ENCODE peak calls at places on chromosomes 6 and 20, in six cellular contexts. F is left ventricle myocardium inferior; Q is effector memory CD4-positive, alpha-beta T cell; P is tibial nerve; B is lung; K is ovary. O is an unnamed sample.
A peak's percentile ranks its signal among the peaks of the same experiment; 100 is the strongest.

GRCh38 chr6:73452107-73452461 is at the start of gene CGAS:
- DNase-seq in B (peak; percentile 76), F (peak; percentile 80), K (peak; percentile 58), P (peak; percentile 59), Q (peak; percentile 70), O (peak; percentile 88)

GRCh38 chr6:55925292-55925691 is 49.9 kb upstream of the BMP5 start:
- DNase-seq in P (no peak), Q (no peak), K (no peak), F (no peak), B (no peak), O (no peak)

GRCh38 chr6:5139828-5140771 is 55.0 kb downstream of the PPP1R3G start:
- DNase-seq in F (no peak), Q (no peak), B (no peak), P (no peak), K (no peak), O (no peak)

GRCh38 chr6:170102038-170102437 is 188.8 kb downstream of the DLL1 start:
- DNase-seq in P (no peak), K (no peak), B (no peak), F (no peak), Q (no peak), O (peak; percentile 47)

GRCh38 chr6:47076422-47077344 is 34.6 kb upstream of the ADGRF1 start:
- DNase-seq in Q (no peak), B (peak; percentile 80), K (peak; percentile 45), F (no peak), P (no peak), O (no peak)

GRCh38 chr20:45128066-45128465 is 3.8 kb upstream of the WFDC12 start:
- DNase-seq in K (no peak), P (no peak), F (no peak), B (no peak), Q (no peak), O (no peak)

GRCh38 chr6:25866011-25866410 is 8.0 kb downstream of the SLC17A3 start:
- DNase-seq in K (no peak), B (no peak), P (no peak), Q (peak; percentile 4), F (no peak), O (no peak)

GRCh38 chr6:145247677-145248419 is 487.5 kb downstream of the EPM2A start:
- DNase-seq in K (no peak), F (no peak), B (no peak), Q (no peak), P (no peak), O (no peak)

GRCh38 chr20:10577648-10578047 is 96.2 kb downstream of the JAG1 start:
- DNase-seq in K (no peak), P (no peak), F (no peak), Q (no peak), B (no peak), O (no peak)

GRCh38 chr6:97085772-97086171 is 161.2 kb downstream of the KLHL32 start:
- DNase-seq in K (no peak), B (no peak), F (no peak), Q (no peak), P (no peak), O (no peak)

GRCh38 chr6:137705166-137706064 is 161.6 kb upstream of the TNFAIP3 start:
- DNase-seq in B (peak; percentile 58), F (peak; percentile 56), Q (peak; percentile 55), P (peak; percentile 84), K (peak; percentile 87), O (peak; percentile 74)

GRCh38 chr20:57695012-57695411 is 14.8 kb downstream of the PMEPA1 start:
- DNase-seq in Q (no peak), B (peak; percentile 68), P (no peak), K (no peak), F (no peak), O (no peak)

GRCh38 chr6:11601776-11602605 is 64.4 kb downstream of the TMEM170B start:
- DNase-seq in P (no peak), Q (no peak), F (no peak), K (no peak), B (peak; percentile 25), O (no peak)

GRCh38 chr6:63764318-63764916 is 128.8 kb downstream of the PHF3 start:
- DNase-seq in P (no peak), Q (no peak), B (no peak), F (no peak), K (no peak), O (no peak)

GRCh38 chr20:21571841-21572690 is 58.2 kb upstream of the NKX2-2 start:
- DNase-seq in Q (no peak), F (no peak), K (no peak), B (no peak), P (no peak), O (no peak)

GRCh38 chr6:34465551-34466241 is at the start of gene PACSIN1:
- DNase-seq in B (no peak), F (peak; percentile 22), P (no peak), Q (no peak), K (no peak), O (no peak)

DNA sequence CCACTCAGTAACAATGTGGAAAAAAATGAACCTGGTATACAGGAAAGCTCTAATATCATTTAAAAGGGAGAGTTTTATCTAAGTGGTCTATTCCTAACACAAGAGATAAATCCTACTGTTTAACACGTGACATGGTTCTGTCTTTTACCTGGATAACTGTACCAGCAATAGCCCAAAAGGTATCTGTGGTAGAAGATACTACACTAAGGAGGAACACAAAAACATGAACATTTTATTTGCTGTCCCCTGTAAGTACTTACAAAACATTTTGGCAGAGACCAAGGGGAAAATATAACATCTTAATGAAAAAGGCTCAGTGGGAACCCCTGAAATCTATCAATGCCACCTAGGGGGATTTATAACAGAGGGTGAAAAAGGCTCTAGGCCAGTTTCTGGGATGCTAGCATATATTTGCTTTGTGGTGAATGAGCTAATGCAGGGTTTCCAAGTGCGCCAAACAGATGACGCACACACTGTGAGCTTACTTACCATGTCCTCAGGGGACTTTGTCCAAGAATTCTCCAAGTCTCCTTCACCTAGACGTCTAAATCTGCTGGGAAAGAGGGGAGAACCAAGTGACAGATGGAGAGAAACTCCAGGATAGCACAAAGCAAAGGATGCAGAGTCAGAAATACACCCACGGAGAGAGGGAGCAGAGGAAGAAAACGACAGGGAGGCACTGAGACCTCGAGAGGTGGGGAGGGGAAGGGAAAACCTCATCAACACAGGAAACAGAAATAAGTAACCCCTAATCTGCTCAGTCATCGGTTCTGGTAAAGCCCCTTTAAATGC is 147.9 kb upstream of the PRND start:
- DNase-seq in Q (no peak), P (no peak), K (no peak), B (no peak), F (no peak), O (peak; percentile 70)
- H3K4me3 ChIP-seq in Q (no peak overlapping the region), P (no peak overlapping the region), K (no peak overlapping the region), B (no peak overlapping the region), F (no peak overlapping the region), O (no peak overlapping the region)

DNA sequence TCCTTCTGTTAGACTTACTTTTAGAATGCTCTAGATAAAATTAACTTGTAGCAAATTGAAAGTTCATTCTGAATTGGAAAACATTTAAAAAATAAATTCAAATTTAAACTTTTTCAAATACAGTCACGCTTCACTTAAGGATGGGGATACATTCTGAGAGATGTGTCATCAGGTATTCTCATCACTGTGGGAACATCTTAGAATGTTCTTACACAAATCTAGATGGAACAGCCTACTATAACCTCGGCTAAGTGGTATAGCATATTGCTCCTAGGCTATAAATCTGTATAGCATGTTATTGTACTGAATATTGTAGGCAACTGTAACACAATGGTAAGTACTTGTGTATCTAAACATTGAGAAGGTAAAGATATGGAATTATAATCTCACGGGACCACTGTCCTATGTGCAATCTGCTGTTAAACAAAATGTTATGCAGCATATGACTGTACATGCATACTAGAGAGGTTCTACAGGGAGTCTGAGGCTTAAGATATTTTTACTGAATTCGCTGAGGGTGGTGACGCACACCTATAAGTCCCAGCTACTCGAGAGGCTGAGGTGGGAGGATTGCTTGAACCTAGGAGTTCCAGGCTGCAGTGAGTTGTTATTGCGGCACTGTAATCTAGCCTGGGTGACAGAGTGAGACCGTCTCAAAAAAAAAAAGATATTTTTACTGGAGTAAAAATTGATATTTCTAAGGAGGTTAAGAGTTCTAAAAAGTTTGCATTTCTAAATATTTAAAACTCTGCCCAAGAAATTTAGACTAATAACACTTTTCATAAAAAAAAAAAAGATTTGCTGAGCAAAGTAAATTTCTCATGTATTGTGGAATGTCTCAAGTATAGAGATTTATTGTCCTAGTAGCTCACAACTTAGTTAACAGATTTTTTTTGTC is 87.3 kb upstream of the TULP1 start:
- DNase-seq in Q (no peak), F (no peak), P (no peak), B (no peak), K (no peak), O (no peak)
- H3K27ac ChIP-seq in Q (peak overlapping the region; percentile 73), F (peak overlapping the region; percentile 97), P (peak overlapping the region; percentile 96), B (peak overlapping the region; percentile 98), K (peak overlapping the region; percentile 62), O (peak overlapping the region; percentile 89)

DNA sequence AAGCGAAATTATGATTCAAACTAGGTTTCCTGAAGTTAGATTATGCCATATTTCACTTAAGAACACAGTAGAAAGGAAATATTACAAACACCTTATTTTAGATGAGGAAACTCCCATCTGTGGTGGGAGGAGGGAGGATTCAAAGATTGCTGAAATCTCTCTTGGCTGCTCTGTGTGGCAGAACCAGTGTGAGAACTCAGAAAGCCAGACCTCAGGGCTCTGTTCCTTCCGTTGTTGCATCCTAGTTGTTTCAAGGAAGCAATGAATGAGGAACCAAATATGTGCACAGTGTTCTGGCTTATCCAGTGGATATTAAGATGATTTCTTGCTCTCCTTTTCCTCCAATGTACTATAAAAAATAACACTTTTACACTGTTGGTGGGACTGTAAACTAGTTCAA is 2.1 kb downstream of the TAAR5 start:
- DNase-seq in P (no peak), B (no peak), K (no peak), F (no peak), Q (no peak), O (no peak)
- H3K4me1 ChIP-seq in P (no peaks in the 10 kb centered on the region), B (no peaks in the 10 kb centered on the region), K (no peaks in the 10 kb centered on the region), F (no peaks in the 10 kb centered on the region), Q (no peaks in the 10 kb centered on the region), O (no peaks in the 10 kb centered on the region)

DNA sequence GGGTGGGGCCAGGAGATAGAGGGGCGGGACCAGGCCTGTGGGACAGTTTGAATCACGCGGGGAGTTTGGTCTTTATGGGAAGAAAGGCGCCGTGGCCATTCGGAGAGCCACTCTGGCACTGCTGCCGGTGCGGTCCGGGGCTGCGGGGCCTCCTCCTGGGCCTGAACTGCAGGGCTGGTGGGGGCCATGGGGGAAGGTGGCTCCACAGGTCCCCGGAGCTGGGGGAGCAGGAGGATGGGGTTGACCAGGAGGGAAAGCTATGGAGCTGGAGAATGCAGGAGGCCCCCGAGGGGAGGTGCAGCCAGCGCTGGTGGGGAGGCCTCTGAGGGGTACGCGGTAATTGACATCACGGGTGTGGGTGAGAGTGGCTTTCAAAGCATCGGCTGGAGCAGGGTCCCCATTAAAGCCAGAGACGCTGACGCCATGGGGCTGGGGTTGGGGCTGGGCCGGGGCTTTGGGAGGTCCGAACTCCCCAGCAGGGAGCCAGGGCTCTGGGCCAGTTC is 1.8 kb upstream of the BHLHE23 start:
- DNase-seq in P (no peak), K (no peak), F (no peak), B (no peak), Q (no peak), O (no peak)
- H3K4me3 ChIP-seq in P (no peak overlapping the region), K (no peak overlapping the region), F (peak overlapping the region; percentile 40), B (no peak overlapping the region), Q (no peak overlapping the region), O (no peak overlapping the region)

DNA sequence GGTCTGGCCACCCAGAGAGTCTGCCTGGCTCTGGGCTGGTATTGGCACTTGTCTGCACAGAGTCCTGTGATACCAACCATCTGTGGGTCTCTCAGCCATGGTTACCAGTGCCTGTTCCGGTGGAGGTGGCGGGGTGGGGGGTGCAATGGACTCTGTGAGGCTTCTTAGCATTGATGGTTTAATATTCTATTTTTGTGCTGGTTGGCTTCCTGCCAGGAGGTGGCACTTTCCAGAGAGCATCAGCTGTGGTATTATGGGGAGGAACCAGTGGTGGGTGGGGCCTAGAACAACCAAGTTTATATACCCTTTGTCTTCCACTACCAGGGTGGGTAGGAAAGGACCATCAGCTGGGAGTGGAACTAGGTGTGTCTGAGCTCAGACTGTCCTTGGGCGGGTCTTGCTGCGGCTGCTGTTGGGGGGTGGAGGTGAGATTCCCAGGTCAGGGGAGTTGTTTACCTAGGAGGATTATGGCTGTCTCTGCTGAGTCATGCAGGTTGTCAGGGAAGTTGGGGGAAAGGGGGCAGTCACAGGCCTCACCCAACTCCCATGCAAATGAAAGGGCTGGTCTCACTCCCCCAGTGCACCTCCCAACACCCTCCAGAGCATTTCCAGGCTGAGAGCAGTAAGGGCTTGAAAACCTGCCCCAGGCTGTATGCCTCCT is 117.5 kb downstream of the FLRT3 start:
- DNase-seq in K (no peak), F (no peak), B (no peak), P (no peak), Q (no peak), O (peak; percentile 48)
- H3K27ac ChIP-seq in K (no peak overlapping the region), F (no peak overlapping the region), B (no peak overlapping the region), P (no peak overlapping the region), Q (no peak overlapping the region), O (no peak overlapping the region)